ENCODE peak calls at places on chromosomes 11 and 22, in four cellular contexts. One of them, this sample, is unnamed.

GRCh38 chr11:45794169-45794568 is 10.8 kb upstream of the SLC35C1 start:
- DNase-seq in pancreas: no peak
- DNase-seq in kidney: no peak
- DNase-seq in Panc1: no peak
- DNase-seq in this sample: no peak

GRCh38 chr11:133953571-133953970 is 3.2 kb downstream of the IGSF9B start:
- DNase-seq in pancreas: no peak
- DNase-seq in kidney: no peak
- DNase-seq in Panc1: no peak
- DNase-seq in this sample: no peak

GRCh38 chr11:132999031-132999430 is 533.3 kb downstream of the OPCML start:
- DNase-seq in kidney: no peak
- DNase-seq in pancreas: no peak
- DNase-seq in Panc1: no peak
- DNase-seq in this sample: no peak

GRCh38 chr11:133078591-133079179 is 453.6 kb downstream of the OPCML start:
- DNase-seq in Panc1: no peak
- DNase-seq in pancreas: no peak
- DNase-seq in kidney: no peak
- DNase-seq in this sample: peak; percentile 38

GRCh38 chr22:49838771-49839717 is 11.4 kb upstream of the BRD1 start:
- DNase-seq in pancreas: peak; percentile 64
- DNase-seq in Panc1: no peak
- DNase-seq in kidney: peak; percentile 76
- DNase-seq in this sample: peak; percentile 88

GRCh38 chr11:13152736-13153541 is 124.7 kb upstream of the BMAL1 start:
- DNase-seq in kidney: no peak
- DNase-seq in Panc1: no peak
- DNase-seq in pancreas: no peak
- DNase-seq in this sample: no peak

GRCh38 chr11:123392813-123393212 is 37.3 kb upstream of the GRAMD1B start:
- DNase-seq in pancreas: no peak
- DNase-seq in kidney: no peak
- DNase-seq in Panc1: no peak
- DNase-seq in this sample: no peak

GRCh38 chr11:116581349-116581748 is 191.4 kb downstream of the BUD13 start:
- DNase-seq in kidney: no peak
- DNase-seq in pancreas: no peak
- DNase-seq in Panc1: no peak
- DNase-seq in this sample: no peak

GRCh38 chr11:83724704-83725114 is 438.5 kb upstream of the CCDC90B start:
- DNase-seq in kidney: no peak
- DNase-seq in pancreas: peak; percentile 54
- DNase-seq in Panc1: no peak
- DNase-seq in this sample: no peak

GRCh38 chr11:125091247-125091876 is 20.1 kb downstream of the TMEM218 start:
- DNase-seq in pancreas: no peak
- DNase-seq in Panc1: peak; percentile 36
- DNase-seq in kidney: no peak
- DNase-seq in this sample: no peak

GRCh38 chr11:83070878-83071640 is 638 bp downstream of the RAB30 start:
- DNase-seq in Panc1: no peak
- DNase-seq in kidney: peak; percentile 80
- DNase-seq in pancreas: no peak
- DNase-seq in this sample: no peak

GRCh38 chr11:69659591-69659990 is 15.6 kb downstream of the LTO1 start:
- DNase-seq in Panc1: no peak
- DNase-seq in kidney: peak; percentile 16
- DNase-seq in pancreas: no peak
- DNase-seq in this sample: no peak

GRCh38 chr11:44290206-44290605 is 19.7 kb downstream of the ALX4 start:
- DNase-seq in kidney: no peak
- DNase-seq in Panc1: no peak
- DNase-seq in pancreas: no peak
- DNase-seq in this sample: no peak

GRCh38 chr11:62502030-62502730 is 44.4 kb downstream of the AHNAK start:
- DNase-seq in pancreas: no peak
- DNase-seq in Panc1: no peak
- DNase-seq in kidney: no peak
- DNase-seq in this sample: no peak

GRCh38 chr11:122261546-122261945 is 145.5 kb upstream of the BLID start:
- DNase-seq in kidney: no peak
- DNase-seq in pancreas: no peak
- DNase-seq in Panc1: no peak
- DNase-seq in this sample: no peak

GRCh38 chr11:17528181-17528691 is 16.0 kb downstream of the USH1C start:
- DNase-seq in kidney: peak; percentile 77
- DNase-seq in Panc1: peak; percentile 5
- DNase-seq in pancreas: no peak
- DNase-seq in this sample: peak; percentile 45

GRCh38 chr22:46971141-46971775 is 208.8 kb downstream of the TBC1D22A start:
- DNase-seq in pancreas: peak; percentile 80
- DNase-seq in Panc1: no peak
- DNase-seq in kidney: peak; percentile 65
- DNase-seq in this sample: no peak

GRCh38 chr11:119608201-119608600 is 120.8 kb downstream of the NECTIN1 start:
- DNase-seq in kidney: no peak
- DNase-seq in pancreas: no peak
- DNase-seq in Panc1: no peak
- DNase-seq in this sample: no peak

GRCh38 chr11:41281131-41281742 is 178.2 kb downstream of the LRRC4C start:
- DNase-seq in kidney: no peak
- DNase-seq in pancreas: no peak
- DNase-seq in Panc1: no peak
- DNase-seq in this sample: no peak

GRCh38 chr11:111913997-111914396 is 1.5 kb downstream of the HSPB2 start:
- DNase-seq in kidney: peak; percentile 84
- DNase-seq in Panc1: no peak
- DNase-seq in pancreas: no peak
- DNase-seq in this sample: no peak

GRCh38 chr22:36301384-36301828 is 48.5 kb downstream of the APOL1 start:
- DNase-seq in pancreas: peak; percentile 87
- DNase-seq in kidney: peak; percentile 88
- DNase-seq in Panc1: no peak
- DNase-seq in this sample: peak; percentile 83

GRCh38 chr22:27554106-27554814 is 247.3 kb downstream of the MN1 start:
- DNase-seq in Panc1: no peak
- DNase-seq in pancreas: no peak
- DNase-seq in kidney: no peak
- DNase-seq in this sample: no peak

GRCh38 chr22:48084041-48084748 is 1321.7 kb downstream of the TBC1D22A start:
- DNase-seq in kidney: no peak
- DNase-seq in Panc1: no peak
- DNase-seq in pancreas: no peak
- DNase-seq in this sample: no peak

GRCh38 chr11:126113515-126113957 is 50.9 kb upstream of the CDON start:
- DNase-seq in Panc1: peak; percentile 51
- DNase-seq in pancreas: peak; percentile 93
- DNase-seq in kidney: peak; percentile 93
- DNase-seq in this sample: no peak

GRCh38 chr22:24505337-24505736 is 10.2 kb downstream of the UPB1 start:
- DNase-seq in kidney: no peak
- DNase-seq in Panc1: no peak
- DNase-seq in pancreas: no peak
- DNase-seq in this sample: no peak

GRCh38 chr22:24503851-24504170 is 8.7 kb downstream of the UPB1 start:
- DNase-seq in Panc1: no peak
- DNase-seq in pancreas: peak; percentile 4
- DNase-seq in kidney: peak; percentile 17
- DNase-seq in this sample: no peak

GRCh38 chr22:24507742-24508141 is 12.6 kb downstream of the UPB1 start:
- DNase-seq in kidney: peak; percentile 18
- DNase-seq in pancreas: no peak
- DNase-seq in Panc1: no peak
- DNase-seq in this sample: no peak

GRCh38 chr22:24503137-24503850 is 8.2 kb downstream of the UPB1 start:
- DNase-seq in Panc1: no peak
- DNase-seq in pancreas: no peak
- DNase-seq in kidney: peak; percentile 77
- DNase-seq in this sample: peak; percentile 50

GRCh38 chr22:24506802-24507438 is 11.8 kb downstream of the UPB1 start:
- DNase-seq in kidney: peak; percentile 46
- DNase-seq in Panc1: no peak
- DNase-seq in pancreas: no peak
- DNase-seq in this sample: no peak
- H3K4me3 ChIP-seq in kidney: no peak overlapping the region
- H3K4me3 ChIP-seq in Panc1: no peak overlapping the region
- H3K4me3 ChIP-seq in pancreas: no peak overlapping the region
- H3K4me3 ChIP-seq in this sample: no peak overlapping the region

GRCh38 chr11:110478410-110478809 is 48.7 kb downstream of the FDX1 start:
- DNase-seq in kidney: no peak
- DNase-seq in Panc1: no peak
- DNase-seq in pancreas: no peak
- DNase-seq in this sample: no peak

GRCh38 chr11:110472858-110473257 is 43.1 kb downstream of the FDX1 start:
- DNase-seq in kidney: no peak
- DNase-seq in pancreas: no peak
- DNase-seq in Panc1: no peak
- DNase-seq in this sample: no peak

GRCh38 chr11:110471315-110471714 is 41.6 kb downstream of the FDX1 start:
- DNase-seq in kidney: no peak
- DNase-seq in Panc1: no peak
- DNase-seq in pancreas: no peak
- DNase-seq in this sample: no peak

GRCh38 chr11:110473666-110474065 is 43.9 kb downstream of the FDX1 start:
- DNase-seq in Panc1: no peak
- DNase-seq in pancreas: no peak
- DNase-seq in kidney: no peak
- DNase-seq in this sample: no peak

DNA sequence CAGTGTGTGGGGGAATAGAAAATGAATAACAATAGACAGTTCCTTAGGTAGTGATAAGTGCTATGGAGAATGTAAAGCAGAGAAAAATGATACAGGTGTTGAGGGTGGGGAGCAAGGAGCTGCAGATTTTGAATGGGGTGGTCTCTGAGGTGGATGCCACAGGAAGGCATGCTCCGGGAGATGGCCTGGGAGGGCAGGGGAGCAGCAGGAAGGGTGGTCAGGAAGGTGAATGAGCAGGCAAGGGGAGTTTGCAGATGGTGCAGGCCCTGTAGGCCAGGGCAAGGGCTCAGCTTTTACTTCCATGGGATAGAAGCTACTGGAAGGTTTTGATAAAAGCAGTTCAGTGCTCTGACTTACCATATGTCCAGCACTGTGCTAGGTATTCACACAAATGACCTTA is 44.8 kb downstream of the FDX1 start:
- DNase-seq in pancreas: no peak
- DNase-seq in Panc1: no peak
- DNase-seq in kidney: no peak
- DNase-seq in this sample: no peak
- H3K4me1 ChIP-seq in pancreas: no peaks in the 10 kb centered on the region
- H3K4me1 ChIP-seq in Panc1: no peaks in the 10 kb centered on the region
- H3K4me1 ChIP-seq in kidney: no peaks in the 10 kb centered on the region
- H3K4me1 ChIP-seq in this sample: no peaks in the 10 kb centered on the region

GRCh38 chr11:129131361-129131760 is 60.8 kb downstream of the ARHGAP32 start:
- DNase-seq in kidney: no peak
- DNase-seq in Panc1: no peak
- DNase-seq in pancreas: no peak
- DNase-seq in this sample: no peak
- H3K4me3 ChIP-seq in kidney: no peak overlapping the region
- H3K4me3 ChIP-seq in Panc1: no peak overlapping the region
- H3K4me3 ChIP-seq in pancreas: no peak overlapping the region
- H3K4me3 ChIP-seq in this sample: no peak overlapping the region

GRCh38 chr11:1830500-1831223 is 4.1 kb upstream of the SYT8 start:
- DNase-seq in kidney: peak; percentile 85
- DNase-seq in Panc1: no peak
- DNase-seq in pancreas: peak; percentile 95
- DNase-seq in this sample: no peak

GRCh38 chr11:1829039-1829820 is 5.6 kb upstream of the SYT8 start:
- DNase-seq in Panc1: no peak
- DNase-seq in pancreas: peak; percentile 60
- DNase-seq in kidney: peak; percentile 69
- DNase-seq in this sample: no peak

GRCh38 chr11:1828542-1828941 is 6.2 kb upstream of the SYT8 start:
- DNase-seq in pancreas: no peak
- DNase-seq in Panc1: no peak
- DNase-seq in kidney: peak; percentile 49
- DNase-seq in this sample: no peak

GRCh38 chr11:1831338-1832180 is 3.2 kb upstream of the SYT8 start:
- DNase-seq in pancreas: peak; percentile 82
- DNase-seq in Panc1: no peak
- DNase-seq in kidney: peak; percentile 68
- DNase-seq in this sample: no peak

GRCh38 chr11:1830119-1830499 is 4.7 kb upstream of the SYT8 start:
- DNase-seq in pancreas: peak; percentile 71
- DNase-seq in Panc1: no peak
- DNase-seq in kidney: peak; percentile 66
- DNase-seq in this sample: no peak
- H3K4me1 ChIP-seq in pancreas: peaks cover 49% of the 10 kb centered on the region
- H3K4me1 ChIP-seq in Panc1: peaks cover 99% of the 10 kb centered on the region
- H3K4me1 ChIP-seq in kidney: no peaks in the 10 kb centered on the region
- H3K4me1 ChIP-seq in this sample: peaks cover 5% of the 10 kb centered on the region

GRCh38 chr11:107301886-107302285 is 155.7 kb downstream of the CWF19L2 start:
- DNase-seq in kidney: no peak
- DNase-seq in Panc1: no peak
- DNase-seq in pancreas: no peak
- DNase-seq in this sample: no peak
- H3K4me3 ChIP-seq in kidney: no peak overlapping the region
- H3K4me3 ChIP-seq in Panc1: no peak overlapping the region
- H3K4me3 ChIP-seq in pancreas: no peak overlapping the region
- H3K4me3 ChIP-seq in this sample: no peak overlapping the region

GRCh38 chr11:67265633-67266423 is 445 bp upstream of the GRK2 start:
- DNase-seq in pancreas: peak; percentile 87
- DNase-seq in Panc1: no peak
- DNase-seq in kidney: peak; percentile 91
- DNase-seq in this sample: peak; percentile 71
- H3K4me1 ChIP-seq in pancreas: peaks cover 30% of the 10 kb centered on the region
- H3K4me1 ChIP-seq in Panc1: peaks cover 48% of the 10 kb centered on the region
- H3K4me1 ChIP-seq in kidney: peaks cover 25% of the 10 kb centered on the region
- H3K4me1 ChIP-seq in this sample: peaks cover 63% of the 10 kb centered on the region

GRCh38 chr11:9735919-9736318 is 72.0 kb downstream of the SWAP70 start:
- DNase-seq in pancreas: no peak
- DNase-seq in kidney: no peak
- DNase-seq in Panc1: no peak
- DNase-seq in this sample: no peak
- H3K4me3 ChIP-seq in pancreas: no peak overlapping the region
- H3K4me3 ChIP-seq in kidney: no peak overlapping the region
- H3K4me3 ChIP-seq in Panc1: no peak overlapping the region
- H3K4me3 ChIP-seq in this sample: no peak overlapping the region

GRCh38 chr11:128501576-128502549 is 85.5 kb downstream of the ETS1 start:
- DNase-seq in Panc1: no peak
- DNase-seq in pancreas: no peak
- DNase-seq in kidney: no peak
- DNase-seq in this sample: no peak
- H3K4me1 ChIP-seq in Panc1: peaks cover 100% of the 10 kb centered on the region
- H3K4me1 ChIP-seq in pancreas: peaks cover 6% of the 10 kb centered on the region
- H3K4me1 ChIP-seq in kidney: peaks cover 27% of the 10 kb centered on the region
- H3K4me1 ChIP-seq in this sample: peaks cover 100% of the 10 kb centered on the region

This sample was measured in CD4-positive, CD25-positive, alpha-beta regulatory T cell.